ENCODE peak calls at places on chromosomes 12 and 14, in seven cellular contexts. One of them, this sample, is unnamed.

GRCh38 chr12:14327717-14328116 is 37.8 kb upstream of the ATF7IP start:
- DNase-seq in NCI-H460: no peak
- DNase-seq in amniotic stem cell: no peak
- DNase-seq in GM23338: no peak
- DNase-seq in GM19239: no peak
- DNase-seq in activated T-helper 1 cell treated with anti-CD3 and anti-CD28 coated beads, Interleukin-12 subunit alpha, Interleukin-12 subunit beta, Interleukin-2, Interleukin-4 antibody, amounts not matched to agents 30 ng/mL and 10 ng/mL and 1 ng/mL, durations not matched to agents 14 hours and 24 hours and 36 hours: no peak
- DNase-seq in colonic mucosa: no peak
- DNase-seq in this sample: no peak

GRCh38 chr14:78595797-78596196 is 425.6 kb downstream of the NRXN3 start:
- DNase-seq in GM19239: no peak
- DNase-seq in amniotic stem cell: no peak
- DNase-seq in activated T-helper 1 cell treated with anti-CD3 and anti-CD28 coated beads, Interleukin-12 subunit alpha, Interleukin-12 subunit beta, Interleukin-2, Interleukin-4 antibody, amounts not matched to agents 30 ng/mL and 10 ng/mL and 1 ng/mL, durations not matched to agents 14 hours and 24 hours and 36 hours: no peak
- DNase-seq in NCI-H460: no peak
- DNase-seq in GM23338: peak; percentile 52
- DNase-seq in colonic mucosa: peak; percentile 17
- DNase-seq in this sample: no peak

GRCh38 chr14:70718383-70719123 is 76.8 kb downstream of the TTC9 start:
- DNase-seq in GM19239: no peak
- DNase-seq in NCI-H460: no peak
- DNase-seq in amniotic stem cell: no peak
- DNase-seq in GM23338: no peak
- DNase-seq in activated T-helper 1 cell treated with anti-CD3 and anti-CD28 coated beads, Interleukin-12 subunit alpha, Interleukin-12 subunit beta, Interleukin-2, Interleukin-4 antibody, amounts not matched to agents 30 ng/mL and 10 ng/mL and 1 ng/mL, durations not matched to agents 14 hours and 24 hours and 36 hours: no peak
- DNase-seq in colonic mucosa: no peak
- DNase-seq in this sample: no peak

GRCh38 chr12:27083861-27084271 is 1.5 kb upstream of the C12orf71 start:
- DNase-seq in colonic mucosa: no peak
- DNase-seq in GM23338: peak; percentile 74
- DNase-seq in GM19239: no peak
- DNase-seq in activated T-helper 1 cell treated with anti-CD3 and anti-CD28 coated beads, Interleukin-12 subunit alpha, Interleukin-12 subunit beta, Interleukin-2, Interleukin-4 antibody, amounts not matched to agents 30 ng/mL and 10 ng/mL and 1 ng/mL, durations not matched to agents 14 hours and 24 hours and 36 hours: no peak
- DNase-seq in NCI-H460: no peak
- DNase-seq in amniotic stem cell: no peak
- DNase-seq in this sample: no peak

GRCh38 chr12:31016057-31016456 is 57.6 kb upstream of the DDX11 start:
- DNase-seq in colonic mucosa: no peak
- DNase-seq in NCI-H460: no peak
- DNase-seq in activated T-helper 1 cell treated with anti-CD3 and anti-CD28 coated beads, Interleukin-12 subunit alpha, Interleukin-12 subunit beta, Interleukin-2, Interleukin-4 antibody, amounts not matched to agents 30 ng/mL and 10 ng/mL and 1 ng/mL, durations not matched to agents 14 hours and 24 hours and 36 hours: no peak
- DNase-seq in amniotic stem cell: no peak
- DNase-seq in GM19239: no peak
- DNase-seq in GM23338: no peak
- DNase-seq in this sample: no peak

GRCh38 chr12:123444396-123445026 is 8.0 kb upstream of the RILPL2 start:
- DNase-seq in GM19239: no peak
- DNase-seq in GM23338: no peak
- DNase-seq in colonic mucosa: no peak
- DNase-seq in amniotic stem cell: peak; percentile 24
- DNase-seq in NCI-H460: no peak
- DNase-seq in activated T-helper 1 cell treated with anti-CD3 and anti-CD28 coated beads, Interleukin-12 subunit alpha, Interleukin-12 subunit beta, Interleukin-2, Interleukin-4 antibody, amounts not matched to agents 30 ng/mL and 10 ng/mL and 1 ng/mL, durations not matched to agents 14 hours and 24 hours and 36 hours: no peak
- DNase-seq in this sample: no peak

GRCh38 chr14:104130974-104131651 is 7.3 kb upstream of the KIF26A start:
- DNase-seq in NCI-H460: peak; percentile 61
- DNase-seq in activated T-helper 1 cell treated with anti-CD3 and anti-CD28 coated beads, Interleukin-12 subunit alpha, Interleukin-12 subunit beta, Interleukin-2, Interleukin-4 antibody, amounts not matched to agents 30 ng/mL and 10 ng/mL and 1 ng/mL, durations not matched to agents 14 hours and 24 hours and 36 hours: no peak
- DNase-seq in amniotic stem cell: no peak
- DNase-seq in colonic mucosa: peak; percentile 69
- DNase-seq in GM19239: no peak
- DNase-seq in GM23338: peak; percentile 69
- DNase-seq in this sample: no peak

GRCh38 chr14:22847661-22848341 is 11.4 kb downstream of the MMP14 start:
- DNase-seq in NCI-H460: no peak
- DNase-seq in amniotic stem cell: no peak
- DNase-seq in activated T-helper 1 cell treated with anti-CD3 and anti-CD28 coated beads, Interleukin-12 subunit alpha, Interleukin-12 subunit beta, Interleukin-2, Interleukin-4 antibody, amounts not matched to agents 30 ng/mL and 10 ng/mL and 1 ng/mL, durations not matched to agents 14 hours and 24 hours and 36 hours: no peak
- DNase-seq in colonic mucosa: no peak
- DNase-seq in GM23338: peak; percentile 52
- DNase-seq in GM19239: no peak
- DNase-seq in this sample: no peak

GRCh38 chr12:63897931-63898330 is 53.4 kb downstream of the SRGAP1 start:
- DNase-seq in colonic mucosa: no peak
- DNase-seq in amniotic stem cell: no peak
- DNase-seq in GM19239: no peak
- DNase-seq in activated T-helper 1 cell treated with anti-CD3 and anti-CD28 coated beads, Interleukin-12 subunit alpha, Interleukin-12 subunit beta, Interleukin-2, Interleukin-4 antibody, amounts not matched to agents 30 ng/mL and 10 ng/mL and 1 ng/mL, durations not matched to agents 14 hours and 24 hours and 36 hours: no peak
- DNase-seq in NCI-H460: no peak
- DNase-seq in GM23338: peak; percentile 8
- DNase-seq in this sample: no peak

GRCh38 chr14:89684139-89684538 is 267.1 kb upstream of the FOXN3 start:
- DNase-seq in colonic mucosa: no peak
- DNase-seq in GM19239: no peak
- DNase-seq in activated T-helper 1 cell treated with anti-CD3 and anti-CD28 coated beads, Interleukin-12 subunit alpha, Interleukin-12 subunit beta, Interleukin-2, Interleukin-4 antibody, amounts not matched to agents 30 ng/mL and 10 ng/mL and 1 ng/mL, durations not matched to agents 14 hours and 24 hours and 36 hours: no peak
- DNase-seq in amniotic stem cell: no peak
- DNase-seq in GM23338: no peak
- DNase-seq in NCI-H460: no peak
- DNase-seq in this sample: no peak

GRCh38 chr14:34665785-34666425 is 36.0 kb upstream of the SNX6 start:
- DNase-seq in NCI-H460: peak; percentile 16
- DNase-seq in amniotic stem cell: peak; percentile 71
- DNase-seq in GM19239: no peak
- DNase-seq in colonic mucosa: peak; percentile 32
- DNase-seq in activated T-helper 1 cell treated with anti-CD3 and anti-CD28 coated beads, Interleukin-12 subunit alpha, Interleukin-12 subunit beta, Interleukin-2, Interleukin-4 antibody, amounts not matched to agents 30 ng/mL and 10 ng/mL and 1 ng/mL, durations not matched to agents 14 hours and 24 hours and 36 hours: no peak
- DNase-seq in GM23338: no peak
- DNase-seq in this sample: no peak

GRCh38 chr14:59634617-59635016 is 58.0 kb upstream of the CCDC175 start:
- DNase-seq in GM23338: no peak
- DNase-seq in GM19239: no peak
- DNase-seq in activated T-helper 1 cell treated with anti-CD3 and anti-CD28 coated beads, Interleukin-12 subunit alpha, Interleukin-12 subunit beta, Interleukin-2, Interleukin-4 antibody, amounts not matched to agents 30 ng/mL and 10 ng/mL and 1 ng/mL, durations not matched to agents 14 hours and 24 hours and 36 hours: no peak
- DNase-seq in amniotic stem cell: no peak
- DNase-seq in colonic mucosa: no peak
- DNase-seq in NCI-H460: no peak
- DNase-seq in this sample: no peak

GRCh38 chr12:30753233-30753632 is 1.5 kb downstream of the CAPRIN2 start:
- DNase-seq in GM19239: peak; percentile 10
- DNase-seq in colonic mucosa: no peak
- DNase-seq in GM23338: peak; percentile 68
- DNase-seq in NCI-H460: no peak
- DNase-seq in activated T-helper 1 cell treated with anti-CD3 and anti-CD28 coated beads, Interleukin-12 subunit alpha, Interleukin-12 subunit beta, Interleukin-2, Interleukin-4 antibody, amounts not matched to agents 30 ng/mL and 10 ng/mL and 1 ng/mL, durations not matched to agents 14 hours and 24 hours and 36 hours: no peak
- DNase-seq in amniotic stem cell: no peak
- DNase-seq in this sample: no peak

GRCh38 chr12:4117386-4118016 is 156.1 kb upstream of the CCND2 start:
- DNase-seq in GM19239: no peak
- DNase-seq in activated T-helper 1 cell treated with anti-CD3 and anti-CD28 coated beads, Interleukin-12 subunit alpha, Interleukin-12 subunit beta, Interleukin-2, Interleukin-4 antibody, amounts not matched to agents 30 ng/mL and 10 ng/mL and 1 ng/mL, durations not matched to agents 14 hours and 24 hours and 36 hours: no peak
- DNase-seq in amniotic stem cell: no peak
- DNase-seq in NCI-H460: no peak
- DNase-seq in colonic mucosa: peak; percentile 51
- DNase-seq in GM23338: no peak
- DNase-seq in this sample: no peak

GRCh38 chr14:31229009-31229408 is 21.4 kb upstream of the HECTD1 start:
- DNase-seq in activated T-helper 1 cell treated with anti-CD3 and anti-CD28 coated beads, Interleukin-12 subunit alpha, Interleukin-12 subunit beta, Interleukin-2, Interleukin-4 antibody, amounts not matched to agents 30 ng/mL and 10 ng/mL and 1 ng/mL, durations not matched to agents 14 hours and 24 hours and 36 hours: no peak
- DNase-seq in NCI-H460: no peak
- DNase-seq in GM19239: no peak
- DNase-seq in GM23338: no peak
- DNase-seq in amniotic stem cell: no peak
- DNase-seq in colonic mucosa: peak; percentile 12
- DNase-seq in this sample: no peak

GRCh38 chr14:67285876-67286452 is 44.7 kb downstream of the PALS1 start:
- DNase-seq in NCI-H460: peak; percentile 35
- DNase-seq in GM23338: peak; percentile 82
- DNase-seq in activated T-helper 1 cell treated with anti-CD3 and anti-CD28 coated beads, Interleukin-12 subunit alpha, Interleukin-12 subunit beta, Interleukin-2, Interleukin-4 antibody, amounts not matched to agents 30 ng/mL and 10 ng/mL and 1 ng/mL, durations not matched to agents 14 hours and 24 hours and 36 hours: no peak
- DNase-seq in colonic mucosa: no peak
- DNase-seq in amniotic stem cell: peak; percentile 24
- DNase-seq in GM19239: no peak
- DNase-seq in this sample: no peak

GRCh38 chr12:55728185-55728931 is 451 bp downstream of the CD63 start:
- DNase-seq in colonic mucosa: peak; percentile 78
- DNase-seq in NCI-H460: peak; percentile 36
- DNase-seq in activated T-helper 1 cell treated with anti-CD3 and anti-CD28 coated beads, Interleukin-12 subunit alpha, Interleukin-12 subunit beta, Interleukin-2, Interleukin-4 antibody, amounts not matched to agents 30 ng/mL and 10 ng/mL and 1 ng/mL, durations not matched to agents 14 hours and 24 hours and 36 hours: no peak
- DNase-seq in GM19239: no peak
- DNase-seq in GM23338: peak; percentile 46
- DNase-seq in amniotic stem cell: no peak
- DNase-seq in this sample: no peak

GRCh38 chr14:21070083-21070609 is at the start of gene ARHGEF40:
- DNase-seq in amniotic stem cell: no peak
- DNase-seq in GM19239: no peak
- DNase-seq in activated T-helper 1 cell treated with anti-CD3 and anti-CD28 coated beads, Interleukin-12 subunit alpha, Interleukin-12 subunit beta, Interleukin-2, Interleukin-4 antibody, amounts not matched to agents 30 ng/mL and 10 ng/mL and 1 ng/mL, durations not matched to agents 14 hours and 24 hours and 36 hours: no peak
- DNase-seq in GM23338: peak; percentile 60
- DNase-seq in colonic mucosa: peak; percentile 74
- DNase-seq in NCI-H460: peak; percentile 39
- DNase-seq in this sample: no peak

GRCh38 chr14:24349742-24350141 is 10.0 kb upstream of the RIPK3 start:
- DNase-seq in colonic mucosa: no peak
- DNase-seq in NCI-H460: no peak
- DNase-seq in activated T-helper 1 cell treated with anti-CD3 and anti-CD28 coated beads, Interleukin-12 subunit alpha, Interleukin-12 subunit beta, Interleukin-2, Interleukin-4 antibody, amounts not matched to agents 30 ng/mL and 10 ng/mL and 1 ng/mL, durations not matched to agents 14 hours and 24 hours and 36 hours: no peak
- DNase-seq in GM23338: no peak
- DNase-seq in GM19239: no peak
- DNase-seq in amniotic stem cell: no peak
- DNase-seq in this sample: no peak

GRCh38 chr12:81517296-81517695 is 241.9 kb downstream of the PPFIA2 start:
- DNase-seq in amniotic stem cell: no peak
- DNase-seq in GM19239: no peak
- DNase-seq in colonic mucosa: no peak
- DNase-seq in NCI-H460: no peak
- DNase-seq in GM23338: no peak
- DNase-seq in activated T-helper 1 cell treated with anti-CD3 and anti-CD28 coated beads, Interleukin-12 subunit alpha, Interleukin-12 subunit beta, Interleukin-2, Interleukin-4 antibody, amounts not matched to agents 30 ng/mL and 10 ng/mL and 1 ng/mL, durations not matched to agents 14 hours and 24 hours and 36 hours: no peak
- DNase-seq in this sample: no peak

GRCh38 chr14:92733007-92733406 is 15.4 kb downstream of the LGMN start:
- DNase-seq in GM19239: no peak
- DNase-seq in colonic mucosa: no peak
- DNase-seq in activated T-helper 1 cell treated with anti-CD3 and anti-CD28 coated beads, Interleukin-12 subunit alpha, Interleukin-12 subunit beta, Interleukin-2, Interleukin-4 antibody, amounts not matched to agents 30 ng/mL and 10 ng/mL and 1 ng/mL, durations not matched to agents 14 hours and 24 hours and 36 hours: no peak
- DNase-seq in amniotic stem cell: no peak
- DNase-seq in NCI-H460: no peak
- DNase-seq in GM23338: no peak
- DNase-seq in this sample: no peak

GRCh38 chr12:15728118-15728598 is 61.0 kb downstream of the EPS8 start:
- DNase-seq in colonic mucosa: peak; percentile 57
- DNase-seq in GM19239: no peak
- DNase-seq in GM23338: no peak
- DNase-seq in activated T-helper 1 cell treated with anti-CD3 and anti-CD28 coated beads, Interleukin-12 subunit alpha, Interleukin-12 subunit beta, Interleukin-2, Interleukin-4 antibody, amounts not matched to agents 30 ng/mL and 10 ng/mL and 1 ng/mL, durations not matched to agents 14 hours and 24 hours and 36 hours: no peak
- DNase-seq in NCI-H460: no peak
- DNase-seq in amniotic stem cell: peak; percentile 51
- DNase-seq in this sample: no peak

GRCh38 chr12:27751386-27752047 is 28.5 kb upstream of the KLHL42 start:
- DNase-seq in GM19239: no peak
- DNase-seq in amniotic stem cell: no peak
- DNase-seq in NCI-H460: no peak
- DNase-seq in colonic mucosa: peak; percentile 86
- DNase-seq in activated T-helper 1 cell treated with anti-CD3 and anti-CD28 coated beads, Interleukin-12 subunit alpha, Interleukin-12 subunit beta, Interleukin-2, Interleukin-4 antibody, amounts not matched to agents 30 ng/mL and 10 ng/mL and 1 ng/mL, durations not matched to agents 14 hours and 24 hours and 36 hours: no peak
- DNase-seq in GM23338: no peak
- DNase-seq in this sample: no peak